ENCODE peak calls at places on chromosome 4, in five cellular contexts. K, P, J, A and U are unnamed samples.
A peak's percentile ranks its signal among the peaks of the same experiment; 100 is the strongest.

GRCh38 chr4:72365016-72365415 is 204.0 kb downstream of the ADAMTS3 start:
- DNase-seq in K (no peak), J (no peak), A (no peak), P (no peak), U (no peak)

GRCh38 chr4:47374477-47374876 is 89.0 kb downstream of the COMMD8 start:
- DNase-seq in P (no peak), K (no peak), A (no peak), J (no peak), U (no peak)

GRCh38 chr4:82745173-82745842 is 53.3 kb downstream of the SCD5 start:
- DNase-seq in P (no peak), J (no peak), A (no peak), K (no peak), U (no peak)

GRCh38 chr4:42151568-42152506 is 618 bp downstream of the BEND4 start:
- DNase-seq in P (no peak), J (no peak), K (no peak), A (no peak), U (no peak)

GRCh38 chr4:13821522-13821921 is 194.0 kb upstream of the BOD1L1 start:
- DNase-seq in K (no peak), A (no peak), J (no peak), P (peak; percentile 13), U (no peak)

GRCh38 chr4:114558446-114559020 is 40.1 kb upstream of the UGT8 start:
- DNase-seq in K (no peak), A (no peak), P (no peak), J (no peak), U (peak; percentile 32)

GRCh38 chr4:77178560-77178959 is 21.6 kb downstream of the CCNG2 start:
- DNase-seq in J (no peak), A (no peak), P (no peak), K (no peak), U (no peak)

GRCh38 chr4:25068386-25068785 is 37.6 kb upstream of the LGI2 start:
- DNase-seq in A (no peak), J (no peak), K (no peak), P (no peak), U (no peak)

GRCh38 chr4:103443324-103443723 is 245.2 kb upstream of the CENPE start:
- DNase-seq in A (no peak), K (no peak), P (peak; percentile 23), J (no peak), U (no peak)

GRCh38 chr4:133483600-133484246 is 334.6 kb downstream of the PCDH10 start:
- DNase-seq in A (no peak), K (no peak), P (no peak), J (no peak), U (peak; percentile 82)

GRCh38 chr4:40940317-40940720 is 190.6 kb downstream of the NSUN7 start:
- DNase-seq in A (no peak), K (no peak), P (no peak), J (no peak), U (no peak)

GRCh38 chr4:110533940-110534339 is 58.0 kb downstream of the ENPEP start:
- DNase-seq in A (no peak), P (peak; percentile 66), J (no peak), K (no peak), U (peak; percentile 39)

GRCh38 chr4:157075811-157076577 is at the start of gene GLRB:
- DNase-seq in K (no peak), P (no peak), J (no peak), A (no peak), U (no peak)

GRCh38 chr4:11719879-11720278 is 291.2 kb upstream of the HS3ST1 start:
- DNase-seq in J (no peak), K (no peak), A (no peak), P (no peak), U (no peak)

GRCh38 chr4:56757821-56758400 is 63.6 kb downstream of the SPINK2 start:
- DNase-seq in P (peak; percentile 86), K (peak; percentile 56), J (peak; percentile 29), A (peak; percentile 42), U (peak; percentile 33)

GRCh38 chr4:141702472-141703182 is 66.2 kb downstream of the IL15 start:
- DNase-seq in J (no peak), P (no peak), A (no peak), K (no peak), U (peak; percentile 35)